ENCODE peak calls at places on chromosomes 11 and 22, in five cellular contexts. V is Peyer's patch, Z is gastrocnemius medialis, U is OCI-LY7, H is GM23248. E is an unnamed sample. For H3K4me1, the result is how much of the 10 kb centered on the place peaks cover.

GRCh38 chr11:64843971-64844329 is 503 bp downstream of the CDC42BPG start:
- DNase-seq in Z (no peak), H (no peak), V (no peak), U (no peak), E (no peak)

GRCh38 chr11:88629496-88629895 is 292.0 kb upstream of the CTSC start:
- DNase-seq in V (no peak), Z (no peak), H (no peak), U (no peak), E (no peak)

GRCh38 chr11:125207866-125208425 is 43.4 kb downstream of the PKNOX2 start:
- DNase-seq in V (no peak), Z (no peak), U (no peak), H (peak), E (no peak)

GRCh38 chr22:25853902-25854301 is 111.9 kb downstream of the MYO18B start:
- DNase-seq in U (peak), V (no peak), Z (no peak), H (peak), E (no peak)

GRCh38 chr22:19040581-19041402 is 81.4 kb downstream of the DGCR2 start:
- DNase-seq in H (no peak), Z (peak), U (no peak), V (peak), E (peak)

GRCh38 chr11:86737752-86738151 is 62.6 kb upstream of the PRSS23 start:
- DNase-seq in H (peak), Z (no peak), U (no peak), V (no peak), E (no peak)

GRCh38 chr22:24450600-24450999 is 23.2 kb downstream of the ADORA2A start:
- DNase-seq in V (no peak), H (no peak), Z (no peak), U (peak), E (no peak)

GRCh38 chr11:35073691-35074382 is 65.1 kb upstream of the CD44 start:
- DNase-seq in H (peak), U (no peak), Z (no peak), V (no peak), E (no peak)

GRCh38 chr22:20424937-20425587 is 12.6 kb downstream of the SCARF2 start:
- DNase-seq in H (no peak), Z (no peak), U (no peak), V (no peak), E (no peak)

GRCh38 chr11:109196016-109196415 is 226.0 kb upstream of the C11orf87 start:
- DNase-seq in Z (no peak), U (no peak), H (no peak), V (no peak), E (no peak)

GRCh38 chr11:68968306-68969255 is 12.2 kb downstream of the MRGPRD start:
- DNase-seq in V (peak), Z (no peak), U (no peak), H (peak), E (peak)

GRCh38 chr11:115325523-115325922 is 178.7 kb downstream of the CADM1 start:
- DNase-seq in U (no peak), Z (no peak), H (no peak), V (no peak), E (no peak)

GRCh38 chr11:118012083-118012669 is 26.0 kb downstream of the IL10RA start:
- DNase-seq in U (peak), Z (no peak), H (peak), V (peak), E (peak)

GRCh38 chr11:119363081-119363861 is 16.8 kb upstream of the MFRP start:
- DNase-seq in V (no peak), U (no peak), Z (peak), H (no peak), E (no peak)

GRCh38 chr11:119366690-119367620 is 14.5 kb downstream of the USP2 start:
- DNase-seq in V (no peak), H (no peak), Z (no peak), U (no peak), E (peak)

GRCh38 chr11:119363874-119364590 is 17.5 kb downstream of the USP2 start:
- DNase-seq in V (peak), H (peak), U (peak), Z (peak), E (peak)

GRCh38 chr11:119362741-119363080 is 16.2 kb upstream of the MFRP start:
- DNase-seq in U (peak), V (no peak), Z (no peak), H (no peak), E (no peak)

DNA sequence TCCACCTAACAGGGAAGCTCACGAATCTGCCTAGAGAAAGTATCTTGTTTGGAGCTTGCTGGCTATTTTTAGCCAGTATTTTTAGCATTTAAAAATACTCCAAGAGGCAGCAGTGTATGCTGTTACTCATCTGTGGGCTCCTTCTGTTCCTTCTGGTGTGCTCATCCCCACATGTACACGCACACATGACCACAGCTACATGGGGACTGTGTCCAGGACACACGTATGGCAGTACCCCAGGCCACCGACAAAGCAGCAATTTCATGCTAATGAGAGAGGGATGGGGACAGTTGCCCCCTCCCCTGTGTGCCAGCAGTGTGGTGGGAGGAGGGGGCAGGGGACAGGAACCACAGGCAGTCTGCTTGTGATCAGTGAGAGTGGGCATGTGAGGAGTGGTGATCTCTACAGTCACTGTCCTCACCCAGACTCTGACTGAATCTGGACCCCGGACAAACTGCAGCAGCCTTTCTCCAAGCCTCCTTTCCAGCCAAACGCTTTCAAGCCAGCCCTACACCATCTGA is 16.4 kb downstream of the USP2 start:
- DNase-seq in U (peak), Z (peak), H (peak), V (no peak), E (no peak)
- H3K27ac ChIP-seq in U (peak), Z (peak), H (no peak), V (peak), E (no peak)

DNA sequence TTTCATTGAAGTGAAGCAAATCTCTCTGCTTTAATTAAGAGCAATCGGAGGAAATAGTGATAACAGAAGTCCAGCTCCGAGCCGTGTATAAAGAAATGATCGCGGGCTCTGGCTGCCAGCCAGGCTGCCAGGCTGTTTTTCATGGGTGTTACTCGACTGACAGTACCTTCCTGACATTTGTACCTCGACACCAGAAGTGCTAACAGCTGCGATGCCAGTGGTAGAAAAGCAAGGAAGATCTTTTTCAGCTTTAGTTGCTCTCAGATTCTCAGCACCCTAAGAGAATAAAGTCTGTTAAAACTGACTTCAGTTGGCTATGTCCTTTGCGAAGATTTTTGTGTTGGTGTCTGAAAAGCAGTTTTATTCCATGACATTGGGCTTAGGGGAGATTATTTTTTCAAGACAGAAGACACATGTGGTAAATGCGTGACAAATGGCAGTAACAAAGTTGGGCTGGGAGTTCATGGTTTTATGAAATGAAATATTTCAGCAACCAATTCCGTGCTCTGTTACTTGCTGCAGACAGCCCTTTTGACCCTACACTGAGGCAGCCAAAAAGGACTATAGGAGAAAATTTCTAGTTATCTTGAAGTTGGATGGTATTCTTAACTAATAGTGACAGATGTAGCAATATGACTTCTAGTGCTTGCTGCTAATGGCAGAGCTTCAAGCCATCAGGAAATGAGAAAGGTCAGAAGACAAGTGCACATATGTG is 296.2 kb downstream of the CNTN5 start:
- DNase-seq in H (peak), Z (no peak), V (no peak), U (no peak), E (no peak)
- H3K4me3 ChIP-seq in H (peak), Z (no peak), V (no peak), U (no peak), E (peak)

DNA sequence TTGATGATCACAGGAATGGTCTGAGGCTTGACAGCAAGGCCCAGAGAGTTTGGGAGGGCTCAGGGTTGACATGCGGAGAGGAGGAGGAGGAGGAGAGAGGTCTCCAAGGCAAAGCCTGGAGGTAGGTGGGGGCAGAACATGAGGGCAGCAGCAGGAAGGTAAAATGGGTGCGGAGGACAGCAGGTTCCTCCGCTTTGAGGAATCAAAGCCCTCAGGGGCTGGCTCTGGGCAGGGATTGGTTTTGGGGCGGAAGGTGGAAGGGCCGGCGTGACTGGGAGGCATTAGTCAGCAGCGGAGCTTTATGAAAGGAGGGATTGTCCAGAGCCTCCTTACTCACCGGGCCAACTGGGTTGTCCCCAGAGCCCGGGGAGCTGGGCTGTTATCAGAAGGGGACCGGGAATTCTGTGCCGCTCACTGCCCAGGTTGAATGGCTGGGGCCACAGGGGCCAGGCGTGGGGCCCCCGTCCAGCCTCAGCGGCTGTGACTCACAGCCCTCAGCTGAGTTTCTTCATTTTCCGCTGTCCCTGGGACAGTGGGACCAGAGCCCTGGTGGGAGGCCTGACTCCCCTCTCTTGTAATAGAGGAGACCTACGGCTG is 36.2 kb downstream of the LIF start:
- DNase-seq in V (no peak), H (no peak), U (no peak), Z (no peak), E (no peak)
- H3K4me1 ChIP-seq in V (under half), H (half or more), U (under half), Z (under half), E (under half)

GRCh38 chr22:33866521-33866920 is 53.8 kb downstream of the LARGE1 start:
- DNase-seq in Z (no peak), V (no peak), U (no peak), H (no peak), E (no peak)
- H3K27ac ChIP-seq in Z (peak), V (peak), U (no peak), H (peak), E (no peak)

E was measured in aorta.